ENCODE peak calls at places on chromosomes 1 and 21, in seven cellular contexts. W is keratinocyte, T is GM23338, R is RWPE1, Y is HL-60, S is WERI-Rb-1, H is iPS DF 6.9. I is an unnamed sample.

GRCh38 chr1:88608139-88608943 is 75.7 kb upstream of the PKN2 start:
- DNase-seq in T (peak), R (peak), Y (peak), H (peak), W (no peak), S (no peak), I (no peak)

GRCh38 chr21:35350965-35351364 is 301.9 kb upstream of the RUNX1 start:
- DNase-seq in H (no peak), R (no peak), S (no peak), W (no peak), Y (no peak), T (no peak), I (no peak)

GRCh38 chr1:229205854-229206253 is 65.1 kb upstream of the RAB4A start:
- DNase-seq in H (no peak), W (no peak), S (no peak), T (no peak), Y (no peak), R (no peak), I (no peak)

GRCh38 chr21:45836694-45837670 is 144.6 kb upstream of the COL6A1 start:
- DNase-seq in H (no peak), S (no peak), Y (no peak), W (no peak), R (no peak), T (no peak), I (no peak)

GRCh38 chr21:14403681-14404318 is 20.9 kb upstream of the HSPA13 start:
- DNase-seq in S (no peak), T (peak), H (no peak), Y (peak), R (peak), W (no peak), I (no peak)

GRCh38 chr1:246199086-246199485 is 308.0 kb downstream of the SMYD3 start:
- DNase-seq in W (no peak), Y (no peak), H (no peak), T (no peak), S (no peak), R (no peak), I (no peak)

GRCh38 chr1:232305020-232305419 is 324.9 kb downstream of the SIPA1L2 start:
- DNase-seq in H (no peak), W (no peak), T (no peak), Y (no peak), S (no peak), R (no peak), I (no peak)

GRCh38 chr1:200379940-200380588 is 29.8 kb downstream of the ZNF281 start:
- DNase-seq in S (no peak), Y (no peak), R (no peak), H (no peak), T (no peak), W (no peak), I (no peak)

GRCh38 chr21:40185208-40185607 is 318.0 kb downstream of the PCP4 start:
- DNase-seq in W (no peak), H (no peak), R (no peak), S (no peak), Y (no peak), T (no peak), I (no peak)

GRCh38 chr1:161223805-161224694 is 622 bp upstream of the APOA2 start:
- DNase-seq in H (no peak), Y (no peak), R (no peak), T (peak), S (no peak), W (no peak), I (no peak)

GRCh38 chr1:215407575-215407974 is 159.5 kb upstream of the KCTD3 start:
- DNase-seq in T (no peak), S (no peak), Y (no peak), R (no peak), W (no peak), H (no peak), I (no peak)

GRCh38 chr21:36478207-36478701 is 1.7 kb downstream of the CLDN14 start:
- DNase-seq in S (no peak), T (no peak), Y (no peak), W (peak), R (peak), H (no peak), I (peak)

GRCh38 chr1:41078193-41078592 is 56.7 kb upstream of the SLFNL1 start:
- DNase-seq in Y (no peak), W (no peak), R (no peak), H (no peak), S (no peak), T (no peak), I (no peak)

GRCh38 chr21:38306407-38306806 is 49.6 kb downstream of the KCNJ15 start:
- DNase-seq in Y (no peak), S (no peak), T (no peak), H (no peak), R (no peak), W (no peak), I (no peak)

GRCh38 chr1:38964140-38964548 is 22.5 kb upstream of the RHBDL2 start:
- DNase-seq in H (no peak), S (peak), R (no peak), Y (peak), T (peak), W (no peak), I (no peak)

GRCh38 chr1:207987164-207987563 is 76.2 kb upstream of the CD34 start:
- DNase-seq in S (no peak), H (no peak), Y (no peak), W (no peak), R (no peak), T (no peak), I (no peak)

GRCh38 chr1:213976665-213977485 is 10.9 kb upstream of the PROX1 start:
- DNase-seq in H (no peak), R (no peak), T (no peak), S (no peak), Y (no peak), W (no peak), I (no peak)

GRCh38 chr21:39518055-39518844 is 66.5 kb downstream of the SH3BGR start:
- DNase-seq in Y (peak), S (peak), R (peak), H (peak), W (peak), T (peak), I (no peak)

GRCh38 chr1:209863766-209864485 is 36.2 kb downstream of the UTP25 start:
- DNase-seq in Y (no peak), R (no peak), T (no peak), H (no peak), W (no peak), S (no peak), I (no peak)

GRCh38 chr1:51472349-51472748 is 46.7 kb downstream of the EPS15 start:
- DNase-seq in W (no peak), Y (peak), S (no peak), R (no peak), T (no peak), H (no peak), I (no peak)

GRCh38 chr1:51686450-51686849 is 69.6 kb downstream of the OSBPL9 start:
- DNase-seq in R (peak), S (no peak), Y (no peak), W (peak), H (no peak), T (no peak), I (peak)

GRCh38 chr1:103371234-103371633 is 154.3 kb upstream of the RNPC3 start:
- DNase-seq in R (no peak), Y (no peak), S (no peak), H (no peak), W (no peak), T (no peak), I (no peak)

GRCh38 chr21:15063821-15064575 is 802 bp downstream of the NRIP1 start:
- DNase-seq in H (no peak), R (peak), Y (peak), T (peak), W (no peak), S (peak), I (no peak)

GRCh38 chr1:60988827-60989363 is 93.5 kb upstream of the NFIA start:
- DNase-seq in Y (no peak), H (no peak), S (peak), R (no peak), W (no peak), T (no peak), I (no peak)

GRCh38 chr1:17540255-17541001 is 930 bp downstream of the ARHGEF10L start:
- DNase-seq in T (peak), S (peak), W (no peak), R (no peak), H (peak), Y (no peak), I (no peak)

GRCh38 chr1:167425482-167425881 is 92.8 kb downstream of the CD247 start:
- DNase-seq in W (no peak), S (no peak), R (no peak), T (peak), Y (no peak), H (no peak), I (no peak)
- H3K27ac ChIP-seq in W (no peak), S (no peak), R (no peak), T (no peak), Y (no peak), H (no peak), I (no peak)

GRCh38 chr1:199242162-199242561 is 603.3 kb downstream of the PTPRC start:
- DNase-seq in H (no peak), R (no peak), W (no peak), T (no peak), Y (peak), S (no peak), I (no peak)
- H3K27ac ChIP-seq in H (no peak), R (no peak), W (no peak), T (no peak), Y (no peak), S (no peak), I (no peak)

GRCh38 chr21:33968998-33969353 is 53.4 kb upstream of the ATP5PO start:
- DNase-seq in Y (no peak), R (no peak), W (no peak), H (no peak), T (no peak), S (no peak), I (no peak)
- H3K27ac ChIP-seq in Y (no peak), R (no peak), W (peak), H (no peak), T (no peak), S (no peak), I (peak)

DNA sequence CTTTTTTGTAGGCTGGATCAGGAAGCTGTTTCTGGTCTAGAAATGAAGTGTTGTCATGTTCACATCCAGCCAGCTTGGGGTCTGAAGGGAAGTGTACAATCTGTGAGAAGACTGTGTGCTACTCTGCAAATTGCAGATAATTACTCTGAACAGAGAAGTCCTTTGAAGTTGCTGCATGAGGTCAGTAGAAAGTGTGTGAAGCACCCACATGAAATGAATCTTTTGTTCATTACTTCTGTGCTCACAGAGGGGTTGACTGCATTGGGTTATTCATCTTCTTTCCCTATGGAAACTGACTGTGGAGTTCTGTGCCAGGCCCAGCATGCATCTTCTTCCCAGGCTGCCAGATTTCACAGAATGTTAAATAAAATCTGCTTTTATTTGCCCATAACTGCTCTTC is 47.1 kb downstream of the CTH start:
- DNase-seq in R (no peak), W (no peak), S (no peak), T (no peak), Y (peak), H (no peak), I (no peak)
- H3K27ac ChIP-seq in R (no peak), W (no peak), S (no peak), T (no peak), Y (no peak), H (no peak), I (no peak)

GRCh38 chr1:6466751-6467150 is 778 bp upstream of the TNFRSF25 start:
- DNase-seq in S (no peak), H (no peak), W (no peak), Y (no peak), R (no peak), T (no peak), I (no peak)
- H3K27ac ChIP-seq in S (no peak), H (no peak), W (no peak), Y (no peak), R (peak), T (no peak), I (no peak)

I was measured in epithelial cell of prostate.